ENCODE peak calls at places on chromosomes 11 and 22, in ten cellular contexts. One of them, this sample, is unnamed.

GRCh38 chr11:90234977-90235376 is 12.1 kb upstream of the CHORDC1 start:
- DNase-seq in colonic mucosa: no peak
- DNase-seq in Panc1: no peak
- DNase-seq in transverse colon: no peak
- DNase-seq in heart left ventricle: no peak
- DNase-seq in esophagus squamous epithelium: no peak
- DNase-seq in Peyer's patch: no peak
- DNase-seq in stomach: no peak
- DNase-seq in OCI-LY7: no peak
- DNase-seq in left lung: no peak
- DNase-seq in this sample: no peak

GRCh38 chr11:124656759-124657627 is 16.5 kb downstream of the SIAE start:
- DNase-seq in colonic mucosa: no peak
- DNase-seq in Panc1: no peak
- DNase-seq in transverse colon: no peak
- DNase-seq in heart left ventricle: no peak
- DNase-seq in esophagus squamous epithelium: no peak
- DNase-seq in Peyer's patch: no peak
- DNase-seq in stomach: no peak
- DNase-seq in OCI-LY7: no peak
- DNase-seq in left lung: no peak
- DNase-seq in this sample: no peak

GRCh38 chr11:126886636-126887035 is 113.9 kb downstream of the KIRREL3 start:
- DNase-seq in colonic mucosa: no peak
- DNase-seq in Panc1: no peak
- DNase-seq in transverse colon: no peak
- DNase-seq in heart left ventricle: no peak
- DNase-seq in esophagus squamous epithelium: no peak
- DNase-seq in Peyer's patch: no peak
- DNase-seq in stomach: no peak
- DNase-seq in OCI-LY7: no peak
- DNase-seq in left lung: no peak
- DNase-seq in this sample: no peak

GRCh38 chr11:130522284-130522961 is 74.0 kb downstream of the ADAMTS15 start:
- DNase-seq in colonic mucosa: peak
- DNase-seq in Panc1: no peak
- DNase-seq in transverse colon: peak
- DNase-seq in heart left ventricle: peak
- DNase-seq in esophagus squamous epithelium: no peak
- DNase-seq in Peyer's patch: peak
- DNase-seq in stomach: peak
- DNase-seq in OCI-LY7: no peak
- DNase-seq in left lung: peak
- DNase-seq in this sample: peak

GRCh38 chr11:34680918-34681554 is 60.1 kb downstream of the EHF start:
- DNase-seq in colonic mucosa: no peak
- DNase-seq in Panc1: peak
- DNase-seq in transverse colon: no peak
- DNase-seq in heart left ventricle: no peak
- DNase-seq in esophagus squamous epithelium: no peak
- DNase-seq in Peyer's patch: no peak
- DNase-seq in stomach: no peak
- DNase-seq in OCI-LY7: no peak
- DNase-seq in left lung: no peak
- DNase-seq in this sample: peak

GRCh38 chr11:126212089-126212660 is 593 bp downstream of the FAM118B start:
- DNase-seq in colonic mucosa: no peak
- DNase-seq in Panc1: no peak
- DNase-seq in transverse colon: no peak
- DNase-seq in heart left ventricle: no peak
- DNase-seq in esophagus squamous epithelium: no peak
- DNase-seq in Peyer's patch: no peak
- DNase-seq in stomach: no peak
- DNase-seq in OCI-LY7: no peak
- DNase-seq in left lung: no peak
- DNase-seq in this sample: no peak

GRCh38 chr22:46326066-46326680 is 9.3 kb upstream of the TRMU start:
- DNase-seq in colonic mucosa: no peak
- DNase-seq in Panc1: no peak
- DNase-seq in transverse colon: no peak
- DNase-seq in heart left ventricle: no peak
- DNase-seq in esophagus squamous epithelium: no peak
- DNase-seq in Peyer's patch: no peak
- DNase-seq in stomach: no peak
- DNase-seq in OCI-LY7: no peak
- DNase-seq in left lung: peak
- DNase-seq in this sample: no peak

GRCh38 chr11:44784438-44784760 is 57.6 kb downstream of the TSPAN18 start:
- DNase-seq in colonic mucosa: no peak
- DNase-seq in Panc1: no peak
- DNase-seq in transverse colon: no peak
- DNase-seq in heart left ventricle: no peak
- DNase-seq in esophagus squamous epithelium: no peak
- DNase-seq in Peyer's patch: no peak
- DNase-seq in stomach: no peak
- DNase-seq in OCI-LY7: no peak
- DNase-seq in left lung: no peak
- DNase-seq in this sample: no peak

GRCh38 chr11:130637566-130637965 is 189.1 kb downstream of the ADAMTS15 start:
- DNase-seq in colonic mucosa: no peak
- DNase-seq in Panc1: no peak
- DNase-seq in transverse colon: no peak
- DNase-seq in heart left ventricle: no peak
- DNase-seq in esophagus squamous epithelium: no peak
- DNase-seq in Peyer's patch: no peak
- DNase-seq in stomach: no peak
- DNase-seq in OCI-LY7: no peak
- DNase-seq in left lung: no peak
- DNase-seq in this sample: no peak

GRCh38 chr22:19668748-19669147 is 45.6 kb upstream of the SEPTIN5 start:
- DNase-seq in colonic mucosa: no peak
- DNase-seq in Panc1: no peak
- DNase-seq in transverse colon: no peak
- DNase-seq in heart left ventricle: no peak
- DNase-seq in esophagus squamous epithelium: no peak
- DNase-seq in Peyer's patch: no peak
- DNase-seq in stomach: no peak
- DNase-seq in OCI-LY7: no peak
- DNase-seq in left lung: no peak
- DNase-seq in this sample: no peak
- TF ChIP-seq CTCF in colonic mucosa: no peak
- TF ChIP-seq CTCF in Panc1: no peak
- TF ChIP-seq CTCF in transverse colon: no peak
- TF ChIP-seq CTCF in heart left ventricle: no peak
- TF ChIP-seq CTCF in esophagus squamous epithelium: no peak
- TF ChIP-seq CTCF in Peyer's patch: no peak
- TF ChIP-seq CTCF in stomach: no peak
- TF ChIP-seq CTCF in OCI-LY7: no peak
- TF ChIP-seq CTCF in left lung: no peak
- TF ChIP-seq CTCF in this sample: no peak

GRCh38 chr11:86222081-86222480 is 22.5 kb upstream of the EED start:
- DNase-seq in colonic mucosa: no peak
- DNase-seq in Panc1: no peak
- DNase-seq in transverse colon: no peak
- DNase-seq in heart left ventricle: no peak
- DNase-seq in esophagus squamous epithelium: no peak
- DNase-seq in Peyer's patch: no peak
- DNase-seq in stomach: no peak
- DNase-seq in OCI-LY7: no peak
- DNase-seq in left lung: no peak
- DNase-seq in this sample: no peak

GRCh38 chr11:86214710-86215109 is 29.8 kb upstream of the EED start:
- DNase-seq in colonic mucosa: no peak
- DNase-seq in Panc1: no peak
- DNase-seq in transverse colon: no peak
- DNase-seq in heart left ventricle: no peak
- DNase-seq in esophagus squamous epithelium: no peak
- DNase-seq in Peyer's patch: no peak
- DNase-seq in stomach: no peak
- DNase-seq in OCI-LY7: no peak
- DNase-seq in left lung: no peak
- DNase-seq in this sample: no peak

GRCh38 chr11:86220654-86221053 is 23.9 kb upstream of the EED start:
- DNase-seq in colonic mucosa: no peak
- DNase-seq in Panc1: no peak
- DNase-seq in transverse colon: no peak
- DNase-seq in heart left ventricle: no peak
- DNase-seq in esophagus squamous epithelium: no peak
- DNase-seq in Peyer's patch: no peak
- DNase-seq in stomach: no peak
- DNase-seq in OCI-LY7: no peak
- DNase-seq in left lung: no peak
- DNase-seq in this sample: no peak

GRCh38 chr11:86219291-86220193 is 25.0 kb upstream of the EED start:
- DNase-seq in colonic mucosa: no peak
- DNase-seq in Panc1: no peak
- DNase-seq in transverse colon: no peak
- DNase-seq in heart left ventricle: no peak
- DNase-seq in esophagus squamous epithelium: no peak
- DNase-seq in Peyer's patch: no peak
- DNase-seq in stomach: no peak
- DNase-seq in OCI-LY7: peak
- DNase-seq in left lung: no peak
- DNase-seq in this sample: no peak

GRCh38 chr11:86218125-86219081 is 26.1 kb upstream of the EED start:
- DNase-seq in colonic mucosa: peak
- DNase-seq in Panc1: peak
- DNase-seq in transverse colon: peak
- DNase-seq in heart left ventricle: peak
- DNase-seq in esophagus squamous epithelium: no peak
- DNase-seq in Peyer's patch: peak
- DNase-seq in stomach: peak
- DNase-seq in OCI-LY7: peak
- DNase-seq in left lung: no peak
- DNase-seq in this sample: peak
- H3K27ac ChIP-seq in colonic mucosa: no peak
- H3K27ac ChIP-seq in Panc1: peak
- H3K27ac ChIP-seq in transverse colon: no peak
- H3K27ac ChIP-seq in heart left ventricle: no peak
- H3K27ac ChIP-seq in esophagus squamous epithelium: no peak
- H3K27ac ChIP-seq in Peyer's patch: no peak
- H3K27ac ChIP-seq in stomach: no peak
- H3K27ac ChIP-seq in OCI-LY7: no peak
- H3K27ac ChIP-seq in left lung: no peak
- H3K27ac ChIP-seq in this sample: no peak

DNA sequence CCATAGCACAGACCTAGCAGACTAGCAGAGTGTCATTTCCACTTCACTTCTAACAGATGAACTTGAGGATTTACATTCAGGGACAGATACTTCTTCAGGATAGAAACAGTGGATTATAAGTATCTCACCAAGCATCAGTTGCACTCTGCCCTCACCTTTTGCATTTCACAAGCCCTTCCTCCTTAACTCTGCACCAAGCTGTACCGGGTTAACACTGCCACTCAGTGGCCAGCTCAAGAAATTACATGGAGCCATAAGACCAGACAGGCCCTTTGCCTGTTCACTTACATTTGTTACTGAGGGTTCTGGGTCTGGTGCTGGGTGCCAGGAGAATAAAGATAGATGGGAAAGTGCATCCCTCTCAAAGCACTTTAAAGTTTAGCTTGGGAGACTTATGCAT is 309.8 kb downstream of the SHANK2 start:
- DNase-seq in colonic mucosa: no peak
- DNase-seq in Panc1: no peak
- DNase-seq in transverse colon: no peak
- DNase-seq in heart left ventricle: no peak
- DNase-seq in esophagus squamous epithelium: no peak
- DNase-seq in Peyer's patch: no peak
- DNase-seq in stomach: no peak
- DNase-seq in OCI-LY7: peak
- DNase-seq in left lung: no peak
- DNase-seq in this sample: no peak
- TF ChIP-seq CTCF in colonic mucosa: no peak
- TF ChIP-seq CTCF in Panc1: peak
- TF ChIP-seq CTCF in transverse colon: no peak
- TF ChIP-seq CTCF in heart left ventricle: no peak
- TF ChIP-seq CTCF in esophagus squamous epithelium: no peak
- TF ChIP-seq CTCF in Peyer's patch: peak
- TF ChIP-seq CTCF in stomach: no peak
- TF ChIP-seq CTCF in OCI-LY7: peak
- TF ChIP-seq CTCF in left lung: no peak
- TF ChIP-seq CTCF in this sample: no peak

DNA sequence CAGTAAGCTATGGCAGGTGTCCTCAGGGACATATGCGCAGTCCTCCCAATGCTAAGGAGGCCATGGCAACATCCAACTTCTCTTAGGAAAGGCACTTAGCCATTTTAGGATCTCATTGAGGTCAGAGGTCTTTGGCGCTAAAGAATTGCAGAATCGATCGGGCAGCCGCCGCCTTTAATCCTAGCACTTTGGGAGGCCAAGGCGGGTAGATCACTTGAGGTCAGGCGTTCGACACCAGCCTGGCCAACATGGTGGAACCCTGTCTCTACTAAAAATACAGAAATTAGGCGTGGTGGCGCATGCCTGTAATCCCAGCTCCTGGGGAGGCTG is 1.2 kb upstream of the CHID1 start:
- DNase-seq in colonic mucosa: no peak
- DNase-seq in Panc1: no peak
- DNase-seq in transverse colon: no peak
- DNase-seq in heart left ventricle: no peak
- DNase-seq in esophagus squamous epithelium: no peak
- DNase-seq in Peyer's patch: no peak
- DNase-seq in stomach: no peak
- DNase-seq in OCI-LY7: no peak
- DNase-seq in left lung: peak
- DNase-seq in this sample: no peak
- H3K27ac ChIP-seq in colonic mucosa: no peak
- H3K27ac ChIP-seq in Panc1: peak
- H3K27ac ChIP-seq in transverse colon: peak
- H3K27ac ChIP-seq in heart left ventricle: no peak
- H3K27ac ChIP-seq in esophagus squamous epithelium: no peak
- H3K27ac ChIP-seq in Peyer's patch: peak
- H3K27ac ChIP-seq in stomach: peak
- H3K27ac ChIP-seq in OCI-LY7: no peak
- H3K27ac ChIP-seq in left lung: peak
- H3K27ac ChIP-seq in this sample: peak

DNA sequence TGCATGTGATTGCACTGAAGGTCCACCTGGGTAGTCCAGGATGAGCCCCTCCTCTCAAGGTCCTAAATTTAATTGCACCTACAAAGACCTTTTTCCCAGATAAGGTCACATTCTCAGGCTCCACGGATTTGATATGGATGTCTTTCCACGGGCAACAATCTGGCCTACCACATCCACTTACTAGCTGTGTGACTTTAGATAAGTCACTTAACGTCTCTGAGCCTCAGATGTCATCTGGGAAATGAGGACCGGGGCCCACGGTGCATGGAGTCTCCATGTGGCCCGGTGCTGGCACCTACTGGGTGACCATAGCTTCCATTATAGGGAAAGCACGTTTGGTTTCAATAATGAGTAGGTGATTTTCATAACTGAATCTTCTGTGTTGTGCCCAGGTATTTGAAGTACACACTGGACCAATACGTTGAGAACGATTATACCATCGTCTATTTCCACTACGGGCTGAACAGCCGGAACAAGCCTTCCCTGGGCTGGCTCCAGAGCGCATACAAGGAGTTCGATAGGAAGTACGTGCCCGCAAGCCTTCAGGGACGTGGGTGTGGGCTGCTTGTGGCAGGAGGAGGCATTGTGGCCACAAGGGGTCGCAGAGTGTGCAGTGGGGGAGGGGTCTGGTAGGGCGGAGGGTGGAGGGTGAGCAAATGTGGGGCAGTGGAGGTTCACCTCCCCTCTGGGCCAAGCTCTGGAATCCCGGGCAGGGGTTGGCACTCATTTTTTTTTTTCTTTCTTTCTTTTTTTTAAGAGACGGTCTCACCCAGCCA is 55.7 kb downstream of the ARHGAP8 start:
- DNase-seq in colonic mucosa: no peak
- DNase-seq in Panc1: no peak
- DNase-seq in transverse colon: no peak
- DNase-seq in heart left ventricle: peak
- DNase-seq in esophagus squamous epithelium: no peak
- DNase-seq in Peyer's patch: no peak
- DNase-seq in stomach: no peak
- DNase-seq in OCI-LY7: peak
- DNase-seq in left lung: peak
- DNase-seq in this sample: no peak
- TF ChIP-seq CTCF in colonic mucosa: no peak
- TF ChIP-seq CTCF in Panc1: no peak
- TF ChIP-seq CTCF in transverse colon: no peak
- TF ChIP-seq CTCF in heart left ventricle: no peak
- TF ChIP-seq CTCF in esophagus squamous epithelium: no peak
- TF ChIP-seq CTCF in Peyer's patch: no peak
- TF ChIP-seq CTCF in stomach: no peak
- TF ChIP-seq CTCF in OCI-LY7: peak
- TF ChIP-seq CTCF in left lung: no peak
- TF ChIP-seq CTCF in this sample: no peak